ENCODE peak calls at places on chromosomes 5 and 9, in six cellular contexts. U is effector memory CD4-positive, alpha-beta T cell; A is prostate gland; Y is lung; N is left ventricle myocardium inferior; X is fibroblast of lung. G is an unnamed sample.

GRCh38 chr9:85859751-85860150 is 81.2 kb upstream of the NAA35 start:
- DNase-seq in Y (no peak), N (no peak), X (no peak), U (no peak), A (no peak), G (no peak)

GRCh38 chr5:109479260-109479860 is 69.6 kb upstream of the PJA2 start:
- DNase-seq in Y (no peak), N (no peak), X (peak; percentile 23), U (no peak), A (no peak), G (no peak)

GRCh38 chr5:33241826-33242225 is 198.9 kb upstream of the TARS1 start:
- DNase-seq in Y (no peak), U (no peak), X (no peak), N (no peak), A (no peak), G (no peak)

GRCh38 chr9:128862401-128862851 is 19.3 kb downstream of the KYAT1 start:
- DNase-seq in U (no peak), A (peak; percentile 69), Y (peak; percentile 67), N (peak; percentile 28), X (no peak), G (peak; percentile 89)

GRCh38 chr9:920927-921326 is 55.5 kb upstream of the DMRT3 start:
- DNase-seq in X (no peak), A (no peak), Y (no peak), N (no peak), U (no peak), G (no peak)

GRCh38 chr9:128024761-128025308 is 42.3 kb downstream of the NAIF1 start:
- DNase-seq in Y (no peak), U (no peak), X (no peak), N (no peak), A (no peak), G (no peak)

GRCh38 chr9:76707510-76707909 is 56.7 kb upstream of the PCA3 start:
- DNase-seq in U (no peak), Y (no peak), X (no peak), A (no peak), N (no peak), G (no peak)

GRCh38 chr9:137025120-137025966 is 2.7 kb downstream of the ABCA2 start:
- DNase-seq in X (no peak), A (peak; percentile 61), Y (no peak), U (no peak), N (no peak), G (peak; percentile 89)

GRCh38 chr5:149808264-149808982 is 78.3 kb downstream of the PPARGC1B start:
- DNase-seq in A (no peak), Y (no peak), U (no peak), N (no peak), X (no peak), G (no peak)

GRCh38 chr5:180830253-180831138 is 27.9 kb upstream of the MGAT1 start:
- DNase-seq in A (peak; percentile 50), X (no peak), Y (peak; percentile 78), U (peak; percentile 54), N (peak; percentile 74), G (peak; percentile 80)

GRCh38 chr5:137273511-137273910 is 225.6 kb downstream of the SPOCK1 start:
- DNase-seq in U (no peak), A (no peak), N (no peak), Y (no peak), X (peak; percentile 81), G (no peak)

GRCh38 chr9:130780415-130780814 is 54.6 kb upstream of the ABL1 start:
- DNase-seq in U (no peak), Y (no peak), X (no peak), N (no peak), A (no peak), G (no peak)

GRCh38 chr9:135745686-135746324 is 43.8 kb downstream of the KCNT1 start:
- DNase-seq in A (no peak), X (no peak), Y (no peak), U (no peak), N (no peak), G (no peak)

GRCh38 chr9:115262477-115262876 is 144.5 kb upstream of the TNC start:
- DNase-seq in Y (peak; percentile 66), X (peak; percentile 92), A (peak; percentile 96), U (no peak), N (peak; percentile 86), G (peak; percentile 57)

GRCh38 chr5:38670878-38671277 is 114.4 kb upstream of the LIFR start:
- DNase-seq in A (peak; percentile 80), U (no peak), Y (no peak), X (peak; percentile 20), N (no peak), G (peak; percentile 38)

GRCh38 chr9:134853893-134854292 is 26.7 kb upstream of the FCN2 start:
- DNase-seq in U (no peak), X (no peak), N (no peak), A (no peak), Y (no peak), G (no peak)

GRCh38 chr5:83567741-83568530 is 96.4 kb downstream of the VCAN start:
- DNase-seq in U (no peak), A (no peak), Y (no peak), N (no peak), X (peak; percentile 98), G (no peak)

GRCh38 chr5:56711191-56711590 is 104.2 kb upstream of the MAP3K1 start:
- DNase-seq in Y (no peak), U (no peak), X (peak; percentile 78), A (no peak), N (no peak), G (no peak)

GRCh38 chr5:31401691-31402090 is 130.2 kb downstream of the DROSHA start:
- DNase-seq in Y (no peak), U (no peak), X (no peak), A (no peak), N (no peak), G (no peak)

GRCh38 chr9:16575878-16576245 is 294.6 kb downstream of the BNC2 start:
- DNase-seq in A (no peak), X (no peak), U (no peak), N (no peak), Y (no peak), G (no peak)

GRCh38 chr5:64505769-64506566 is at the start of gene RGS7BP:
- DNase-seq in U (no peak), A (peak; percentile 26), Y (no peak), N (peak; percentile 40), X (peak; percentile 55), G (peak; percentile 53)
- H3K4me3 ChIP-seq in U (no peak within 1 kb of the TSS), A (peak within 1 kb of the TSS; percentile 36), Y (peak within 1 kb of the TSS; percentile 52), N (peak within 1 kb of the TSS; percentile 72), X (peak within 1 kb of the TSS; percentile 36), G (peak within 1 kb of the TSS; percentile 12)

GRCh38 chr9:132209263-132209662 is 47.4 kb downstream of the NTNG2 start:
- DNase-seq in Y (no peak), X (no peak), U (no peak), A (no peak), N (no peak), G (no peak)

GRCh38 chr9:132210472-132211145 is 48.8 kb downstream of the NTNG2 start:
- DNase-seq in X (peak; percentile 85), U (no peak), N (no peak), A (no peak), Y (no peak), G (no peak)

GRCh38 chr9:132207839-132208615 is 46.2 kb downstream of the NTNG2 start:
- DNase-seq in N (no peak), Y (no peak), X (no peak), A (no peak), U (no peak), G (no peak)

GRCh38 chr9:132214027-132214622 is 52.3 kb downstream of the NTNG2 start:
- DNase-seq in Y (peak; percentile 77), A (peak; percentile 52), N (peak; percentile 79), U (no peak), X (peak; percentile 97), G (peak; percentile 90)

DNA sequence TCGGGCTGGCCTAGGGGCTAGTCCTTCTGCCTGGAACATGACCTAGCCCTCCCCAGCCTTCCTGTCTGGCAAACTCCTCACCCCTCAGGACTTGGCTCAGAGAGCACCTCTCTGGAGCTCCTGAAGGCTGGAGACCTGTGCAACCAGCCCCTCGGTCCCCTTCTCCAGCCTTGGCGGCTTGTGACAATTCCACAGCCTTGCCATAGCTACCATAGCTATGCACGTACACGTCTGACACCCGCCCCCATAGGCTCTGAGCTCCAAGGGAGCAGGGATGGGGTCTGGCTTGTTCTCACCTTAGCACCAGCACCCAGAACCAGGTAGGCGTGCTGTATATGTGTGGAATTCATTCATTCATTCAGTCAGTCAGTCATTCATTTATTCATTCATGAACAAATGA is 49.7 kb downstream of the NTNG2 start:
- DNase-seq in Y (no peak), U (no peak), N (no peak), A (no peak), X (no peak), G (no peak)
- H3K4me3 ChIP-seq in Y (no peak overlapping the region), U (no peak overlapping the region), N (no peak overlapping the region), A (no peak overlapping the region), X (no peak overlapping the region), G (no peak overlapping the region)

GRCh38 chr9:35579130-35579529 is 25.9 kb upstream of the TESK1 start:
- DNase-seq in X (no peak), Y (no peak), N (no peak), A (no peak), U (no peak), G (no peak)

GRCh38 chr9:35575478-35575877 is 29.6 kb upstream of the TESK1 start:
- DNase-seq in Y (no peak), A (no peak), N (no peak), X (no peak), U (no peak), G (no peak)

GRCh38 chr9:35574578-35575104 is 30.4 kb upstream of the TESK1 start:
- DNase-seq in U (no peak), X (no peak), A (no peak), N (no peak), Y (no peak), G (no peak)

DNA sequence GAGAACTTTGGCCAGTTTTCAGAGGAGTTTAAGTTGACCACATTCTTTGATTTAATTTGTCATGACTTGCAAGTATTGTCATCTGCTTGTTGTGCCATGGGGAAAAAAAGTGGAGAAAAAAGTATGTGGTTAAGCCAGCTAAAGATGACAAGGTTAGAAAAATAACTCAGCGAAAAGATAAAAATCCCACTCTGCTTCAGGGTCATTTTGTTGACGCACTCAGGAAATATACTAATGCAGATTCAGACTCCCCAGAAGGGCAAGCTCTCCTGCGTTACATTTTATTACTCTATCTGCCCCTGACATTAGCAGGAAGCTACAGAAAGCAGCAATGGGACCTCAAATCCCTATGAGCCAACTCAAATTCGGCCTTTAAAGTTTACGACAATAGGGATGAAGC is 27.6 kb upstream of the TESK1 start:
- DNase-seq in N (no peak), Y (no peak), A (no peak), U (no peak), X (peak; percentile 20), G (no peak)
- H3K4me3 ChIP-seq in N (no peak overlapping the region), Y (no peak overlapping the region), A (no peak overlapping the region), U (no peak overlapping the region), X (no peak overlapping the region), G (no peak overlapping the region)

DNA sequence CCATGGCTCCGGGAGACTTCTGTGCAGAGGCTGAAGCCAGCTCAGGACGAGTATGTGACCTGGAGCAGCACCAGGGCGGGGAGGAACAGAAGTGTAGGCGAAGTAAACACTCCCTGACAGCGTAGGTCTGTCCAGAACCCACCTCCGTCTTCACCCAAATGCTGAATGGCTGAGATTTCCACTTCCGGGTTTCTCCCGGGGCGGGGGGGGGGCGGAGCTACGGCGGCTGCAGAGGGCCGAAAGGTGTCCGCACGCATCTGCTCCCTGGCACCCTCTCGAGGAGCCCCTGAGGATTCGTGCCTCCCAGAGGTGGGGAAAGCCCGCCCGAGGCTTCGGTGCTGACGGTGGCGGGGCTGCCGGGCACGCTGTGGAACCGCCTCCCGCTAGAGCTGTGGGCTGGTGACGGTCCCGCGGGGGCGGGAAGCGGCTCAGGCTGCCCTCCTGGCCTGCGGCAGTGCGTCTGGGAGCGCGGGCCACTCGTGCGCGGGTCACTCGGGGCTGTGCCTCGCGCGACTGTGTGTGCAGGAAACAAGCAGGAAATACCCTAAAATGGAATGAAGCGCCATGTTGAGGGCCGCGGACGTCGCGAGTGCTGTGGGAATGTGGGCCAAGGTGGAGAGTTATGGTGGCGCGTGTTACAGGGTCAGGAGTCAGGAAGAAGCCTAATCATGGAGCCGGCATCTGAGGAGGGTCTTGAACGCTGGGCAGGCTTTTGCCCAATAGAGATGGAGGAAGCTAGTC is 1425.4 kb downstream of the FOXD4L5 start:
- DNase-seq in Y (no peak), X (no peak), N (peak; percentile 33), U (peak; percentile 3), A (peak; percentile 28), G (peak; percentile 31)
- H3K4me3 ChIP-seq in Y (no peak overlapping the region), X (no peak overlapping the region), N (peak overlapping the region; percentile 68), U (peak overlapping the region; percentile 8), A (peak overlapping the region; percentile 37), G (no peak overlapping the region)

G was measured in thyroid gland.